ENCODE peak calls at places on chromosomes 4 and X, in six cellular contexts. V is omental fat pad; M is foreskin fibroblast; N is stimulated activated CD4-positive, alpha-beta T cell treated with anti-CD3 and anti-CD28 coated beads, Interleukin-2, amount 100 ng/mL, for 24 hours; K is stimulated activated CD8-positive, alpha-beta memory T cell treated with anti-CD3 and anti-CD28 coated beads, Interleukin-7, amount 100 ng/mL, for 1 hour; Z is activated naive CD4-positive, alpha-beta T cell. R is an unnamed sample.

GRCh38 chr4:152579107-152579764 is 43.3 kb upstream of the FBXW7 start:
- DNase-seq in V (no peak), M (no peak), N (no peak), K (no peak), Z (no peak), R (no peak)

GRCh38 chrX:102746134-102746584 is 25.6 kb downstream of the GPRASP3 start:
- DNase-seq in V (no peak), M (peak; percentile 16), N (peak; percentile 29), K (no peak), Z (peak; percentile 2), R (no peak)

GRCh38 chr4:1012031-1012739 is 759 bp downstream of the FGFRL1 start:
- DNase-seq in V (no peak), M (no peak), N (peak; percentile 44), K (no peak), Z (no peak), R (no peak)

GRCh38 chr4:11416071-11416766 is 12.5 kb downstream of the HS3ST1 start:
- DNase-seq in V (no peak), M (no peak), N (no peak), K (no peak), Z (no peak), R (no peak)

GRCh38 chrX:68433155-68433980 is at the start of gene OPHN1:
- DNase-seq in V (peak; percentile 27), M (peak; percentile 72), N (peak; percentile 16), K (no peak), Z (no peak), R (no peak)

GRCh38 chr4:147157860-147158701 is 212.4 kb upstream of the TTC29 start:
- DNase-seq in V (no peak), M (no peak), N (peak; percentile 1), K (no peak), Z (no peak), R (no peak)

GRCh38 chr4:140497428-140497775 is 691 bp downstream of the MGAT4D start:
- DNase-seq in V (no peak), M (no peak), N (no peak), K (no peak), Z (no peak), R (no peak)

GRCh38 chr4:188839704-188840103 is 700.5 kb downstream of the TRIML1 start:
- DNase-seq in V (no peak), M (no peak), N (no peak), K (no peak), Z (no peak), R (no peak)

GRCh38 chrX:78066110-78066509 is 37.9 kb upstream of the PGK1 start:
- DNase-seq in V (no peak), M (no peak), N (no peak), K (no peak), Z (no peak), R (no peak)

GRCh38 chrX:110954428-110954827 is 141.6 kb upstream of the PAK3 start:
- DNase-seq in V (no peak), M (no peak), N (no peak), K (no peak), Z (no peak), R (no peak)

GRCh38 chr4:137510866-137511265 is 21.4 kb downstream of the PCDH18 start:
- DNase-seq in V (no peak), M (peak; percentile 91), N (no peak), K (no peak), Z (no peak), R (no peak)

GRCh38 chrX:118520206-118520857 is 24.7 kb downstream of the DOCK11 start:
- DNase-seq in V (no peak), M (peak; percentile 74), N (no peak), K (no peak), Z (no peak), R (no peak)

GRCh38 chr4:77036206-77036605 is 39.6 kb downstream of the CCNI start:
- DNase-seq in V (no peak), M (peak; percentile 77), N (no peak), K (no peak), Z (no peak), R (no peak)

GRCh38 chr4:1010522-1011021 is 854 bp upstream of the FGFRL1 start:
- DNase-seq in V (peak; percentile 61), M (peak; percentile 90), N (peak; percentile 73), K (peak; percentile 34), Z (peak; percentile 36), R (no peak)

GRCh38 chrX:48983081-48983480 is 11.4 kb upstream of the KCND1 start:
- DNase-seq in V (no peak), M (no peak), N (no peak), K (no peak), Z (no peak), R (no peak)

GRCh38 chrX:149611619-149612018 is 16.5 kb upstream of the HSFX2 start:
- DNase-seq in V (no peak), M (no peak), N (no peak), K (no peak), Z (no peak), R (no peak)

GRCh38 chr4:142331646-142332045 is 514.5 kb downstream of the INPP4B start:
- DNase-seq in V (no peak), M (no peak), N (no peak), K (no peak), Z (no peak), R (no peak)

GRCh38 chr4:157701695-157701994 is 471.2 kb downstream of the GASK1B start:
- DNase-seq in V (no peak), M (no peak), N (no peak), K (no peak), Z (no peak), R (no peak)

GRCh38 chrX:39753296-39753996 is 344.3 kb downstream of the BCOR start:
- DNase-seq in V (no peak), M (no peak), N (no peak), K (no peak), Z (no peak), R (no peak)

GRCh38 chr4:78878031-78878430 is 61.2 kb downstream of the PAQR3 start:
- DNase-seq in V (no peak), M (no peak), N (no peak), K (no peak), Z (no peak), R (no peak)

GRCh38 chr4:63348735-63349673 is 1060.2 kb downstream of the TECRL start:
- DNase-seq in V (no peak), M (no peak), N (no peak), K (no peak), Z (no peak), R (no peak)

R was measured in GM19239.